ENCODE peak calls at places on chromosomes 3 and 15, in eight cellular contexts. O, E, X, T, A, J, Q and P are unnamed samples.

GRCh38 chr3:183254816-183255730 is 2.0 kb downstream of the B3GNT5 start:
- DNase-seq in A (no peak), O (peak), J (no peak), E (peak), T (no peak), Q (no peak), X (peak), P (peak)

GRCh38 chr3:71050521-71051258 is 532.8 kb downstream of the FOXP1 start:
- DNase-seq in J (no peak), T (no peak), A (no peak), Q (no peak), O (peak), X (peak), E (peak), P (peak)

GRCh38 chr15:93983501-93983900 is 247.9 kb upstream of the MCTP2 start:
- DNase-seq in J (peak), E (no peak), X (no peak), T (no peak), A (no peak), Q (no peak), O (no peak), P (no peak)

GRCh38 chr3:43624619-43625305 is 3.0 kb upstream of the ANO10 start:
- DNase-seq in J (no peak), X (peak), E (no peak), T (no peak), A (no peak), Q (no peak), O (no peak), P (no peak)

GRCh38 chr3:61452536-61452991 is 108.8 kb upstream of the PTPRG start:
- DNase-seq in T (no peak), J (no peak), A (no peak), O (peak), Q (no peak), X (no peak), E (no peak), P (peak)

GRCh38 chr3:183490653-183491052 is 62.2 kb upstream of the MCF2L2 start:
- DNase-seq in E (peak), J (no peak), O (no peak), Q (no peak), X (peak), A (no peak), T (no peak), P (peak)

GRCh38 chr3:53773586-53774368 is 72.4 kb downstream of the CHDH start:
- DNase-seq in E (no peak), Q (no peak), T (no peak), O (peak), X (peak), A (no peak), J (peak), P (peak)

GRCh38 chr3:171458056-171458856 is 1.9 kb downstream of the TNIK start:
- DNase-seq in T (peak), Q (peak), J (no peak), E (no peak), O (no peak), X (no peak), A (peak), P (no peak)

GRCh38 chr15:66236806-66237205 is 16.7 kb downstream of the MEGF11 start:
- DNase-seq in T (no peak), A (no peak), E (no peak), X (no peak), J (no peak), Q (peak), O (no peak), P (no peak)

GRCh38 chr15:97904196-97904572 is 56.3 kb upstream of the ARRDC4 start:
- DNase-seq in X (peak), J (peak), O (peak), E (peak), A (no peak), Q (peak), T (peak), P (peak)

GRCh38 chr3:72004749-72005292 is 219.9 kb upstream of the PROK2 start:
- DNase-seq in O (peak), T (no peak), Q (no peak), E (no peak), J (no peak), X (peak), A (no peak), P (peak)

GRCh38 chr15:61951949-61952348 is 108.3 kb downstream of the VPS13C start:
- DNase-seq in O (peak), E (peak), A (no peak), T (no peak), Q (no peak), X (peak), J (no peak), P (peak)

GRCh38 chr15:100663066-100663465 is 60.7 kb downstream of the ASB7 start:
- DNase-seq in O (peak), A (no peak), X (no peak), Q (no peak), J (no peak), E (no peak), T (no peak), P (no peak)

GRCh38 chr3:129888739-129889138 is 4.8 kb downstream of the TMCC1 start:
- DNase-seq in T (no peak), O (peak), X (peak), J (no peak), A (no peak), Q (no peak), E (peak), P (peak)

GRCh38 chr15:101477851-101478353 is 11.6 kb downstream of the PCSK6 start:
- DNase-seq in O (no peak), T (peak), E (no peak), A (no peak), J (no peak), Q (no peak), X (no peak), P (no peak)

GRCh38 chr15:35696767-35697231 is 150.8 kb upstream of the DPH6 start:
- DNase-seq in A (no peak), X (peak), O (peak), J (no peak), E (peak), Q (no peak), T (no peak), P (peak)

GRCh38 chr15:74725241-74725774 is at the start of gene CYP1A1:
- DNase-seq in T (peak), J (no peak), X (peak), E (no peak), Q (no peak), A (no peak), O (peak), P (no peak)

DNA sequence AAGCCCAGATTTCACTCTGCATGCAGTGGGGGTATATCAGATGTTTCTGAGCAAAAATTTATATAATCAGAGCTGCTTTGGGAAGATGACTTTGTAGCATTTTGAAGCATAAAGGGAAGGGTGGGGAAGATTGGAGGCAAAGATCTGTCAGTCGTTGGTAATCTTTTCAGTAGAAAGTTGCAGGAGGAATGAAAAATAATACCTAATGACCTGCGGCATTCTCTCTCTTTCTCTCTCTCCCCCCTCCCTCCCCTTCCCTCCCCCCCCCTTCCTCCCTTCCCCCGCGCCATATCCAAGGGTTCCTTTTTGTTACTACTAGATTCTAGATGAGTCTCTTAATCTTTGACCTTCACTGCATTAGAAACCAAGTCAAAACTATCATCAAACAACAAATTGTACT is 1.5 kb upstream of the DMXL2 start:
- DNase-seq in T (no peak), J (no peak), X (no peak), A (no peak), O (no peak), Q (no peak), E (no peak), P (no peak)
- H3K4me3 ChIP-seq in T (no peak), J (no peak), X (no peak), A (no peak), O (no peak), Q (peak), E (no peak), P (no peak)

DNA sequence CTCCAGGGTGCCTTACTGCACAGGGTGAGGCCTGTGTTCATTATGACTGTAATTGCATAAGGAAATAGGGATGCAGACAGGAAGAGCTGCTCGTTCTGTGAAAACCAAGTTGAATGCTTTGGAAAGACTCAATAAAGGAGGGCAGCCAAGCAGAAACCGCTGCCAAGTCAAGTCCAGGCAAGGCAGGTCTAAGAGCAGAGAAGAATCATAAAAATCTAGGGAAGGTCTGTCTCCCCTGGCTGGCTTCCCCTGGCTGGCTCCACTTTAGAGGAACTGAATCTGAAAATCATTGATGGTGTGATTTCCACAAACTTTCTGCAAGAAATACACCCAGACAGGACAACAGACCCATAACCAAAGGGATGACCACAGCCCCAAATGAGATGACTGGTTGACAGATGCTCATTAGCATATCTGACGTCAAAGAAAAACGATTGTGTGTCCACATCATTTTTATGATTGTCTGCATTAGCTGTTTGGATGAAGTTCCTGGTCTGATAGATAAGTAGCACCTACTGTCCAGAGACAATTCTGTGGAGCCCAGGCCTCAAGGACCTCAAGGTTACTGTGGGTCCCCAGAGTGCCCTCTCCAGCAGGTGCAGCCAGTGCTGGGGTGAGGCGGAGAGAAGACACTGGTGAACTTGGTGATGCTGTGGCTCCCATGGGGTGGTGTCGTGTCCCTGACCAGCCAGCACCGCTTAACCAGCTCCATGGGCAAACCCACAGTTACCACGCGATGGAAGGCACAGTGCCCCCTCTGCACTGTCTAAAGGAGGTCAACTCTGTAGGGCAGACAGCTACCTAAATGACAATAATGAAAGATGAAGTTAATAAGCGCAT is 127.5 kb downstream of the NSMCE3 start:
- DNase-seq in E (no peak), Q (no peak), O (no peak), J (no peak), X (no peak), T (no peak), A (no peak), P (no peak)
- H3K4me3 ChIP-seq in E (no peak), Q (no peak), O (no peak), J (no peak), X (no peak), T (no peak), A (no peak), P (no peak)

GRCh38 chr3:145182196-145182911 is 978.6 kb downstream of the PLOD2 start:
- DNase-seq in A (no peak), O (peak), X (no peak), T (no peak), E (peak), J (no peak), Q (no peak), P (no peak)
- H3K4me3 ChIP-seq in A (no peak), O (no peak), X (peak), T (peak), E (no peak), J (peak), Q (peak), P (peak)

GRCh38 chr3:170448530-170449110 is 30.0 kb downstream of the CLDN11 start:
- DNase-seq in T (no peak), O (peak), E (no peak), A (no peak), X (peak), J (peak), Q (no peak), P (no peak)
- H3K4me3 ChIP-seq in T (no peak), O (no peak), E (no peak), A (no peak), X (peak), J (no peak), Q (no peak), P (no peak)

DNA sequence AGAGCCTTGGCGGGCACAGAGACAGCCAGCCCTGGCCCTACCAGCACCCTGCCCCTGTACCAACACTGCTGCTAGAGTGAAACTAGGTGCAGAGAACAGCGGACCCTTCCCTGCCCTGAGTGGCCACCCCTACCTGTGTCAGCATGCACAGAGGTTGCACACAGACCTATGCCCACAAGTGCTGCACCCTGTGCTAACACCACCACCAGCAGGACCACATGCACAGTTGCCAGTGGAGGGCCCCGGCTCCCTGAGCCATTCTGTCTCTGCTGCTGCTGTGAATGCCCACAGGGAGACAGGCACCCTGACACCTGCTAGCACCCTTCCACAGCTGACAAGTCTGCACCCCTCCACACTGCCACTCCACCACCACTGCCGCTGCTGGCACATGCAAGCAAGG is 131.8 kb downstream of the NEK11 start:
- DNase-seq in Q (no peak), J (no peak), X (no peak), T (no peak), E (no peak), O (no peak), A (no peak), P (no peak)
- H3K4me3 ChIP-seq in Q (no peak), J (no peak), X (no peak), T (no peak), E (no peak), O (no peak), A (no peak), P (no peak)

GRCh38 chr15:41334293-41335120 is 1.8 kb downstream of the NUSAP1 start:
- DNase-seq in Q (no peak), X (no peak), J (no peak), A (no peak), T (no peak), O (no peak), E (no peak), P (no peak)

GRCh38 chr15:41331833-41332787 is at the start of gene OIP5:
- DNase-seq in E (peak), O (peak), A (peak), T (peak), X (peak), Q (peak), J (peak), P (peak)

GRCh38 chr15:41336549-41336948 is 3.9 kb downstream of the NUSAP1 start:
- DNase-seq in T (no peak), J (no peak), A (no peak), E (no peak), X (no peak), O (no peak), Q (no peak), P (no peak)

GRCh38 chr15:41331281-41331680 is 1.1 kb downstream of the OIP5 start:
- DNase-seq in Q (no peak), E (no peak), A (no peak), J (no peak), O (no peak), X (no peak), T (no peak), P (no peak)

DNA sequence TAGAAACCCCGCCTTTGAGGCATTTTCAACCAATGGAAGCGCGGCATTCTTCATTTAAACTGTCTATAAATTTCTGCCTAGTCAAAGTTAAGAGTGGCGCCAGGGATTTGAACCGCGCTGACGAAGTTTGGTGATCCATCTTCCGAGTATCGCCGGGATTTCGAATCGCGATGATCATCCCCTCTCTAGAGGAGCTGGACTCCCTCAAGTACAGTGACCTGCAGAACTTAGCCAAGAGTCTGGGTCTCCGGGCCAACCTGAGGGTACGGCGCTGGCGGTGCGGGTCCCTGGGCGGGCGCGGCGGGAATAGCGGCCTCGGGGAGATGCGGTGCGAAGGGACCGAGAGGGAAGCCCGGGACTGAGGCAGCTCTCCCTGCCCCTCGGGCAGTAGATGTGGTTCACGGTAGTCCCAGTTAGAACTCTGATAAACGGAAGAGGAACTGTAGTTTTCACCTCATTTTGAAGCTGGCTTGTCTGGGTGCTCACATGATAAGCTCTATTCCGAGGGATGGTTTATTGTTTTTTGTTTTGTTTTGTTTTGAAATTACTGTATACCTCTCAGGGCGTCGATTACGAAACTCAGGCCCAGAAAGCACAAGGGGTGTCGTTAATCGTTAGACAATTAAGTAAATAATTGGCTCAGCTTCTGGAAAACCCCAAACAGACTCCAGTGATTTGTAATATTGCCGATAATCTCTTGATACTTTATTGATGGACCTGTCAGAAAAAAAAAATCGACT is at the start of gene NUSAP1:
- DNase-seq in X (peak), Q (peak), O (no peak), T (no peak), A (no peak), J (no peak), E (no peak), P (no peak)
- H3K4me3 ChIP-seq in X (peak), Q (peak), O (peak), T (peak), A (peak), J (peak), E (peak), P (peak)

GRCh38 chr15:78944202-78944625 is 632 bp downstream of the CTSH start:
- DNase-seq in J (no peak), A (no peak), E (no peak), O (no peak), X (no peak), T (no peak), Q (peak), P (no peak)

GRCh38 chr15:78942741-78943140 is 2.1 kb downstream of the CTSH start:
- DNase-seq in A (no peak), J (no peak), Q (no peak), E (no peak), T (no peak), O (no peak), X (no peak), P (no peak)

GRCh38 chr15:78946493-78946892 is 1.6 kb upstream of the CTSH start:
- DNase-seq in A (no peak), E (no peak), X (no peak), T (no peak), J (no peak), O (no peak), Q (peak), P (no peak)

GRCh38 chr15:78944669-78945407 is at the start of gene CTSH:
- DNase-seq in X (peak), Q (peak), A (peak), J (peak), T (peak), O (peak), E (no peak), P (peak)

DNA sequence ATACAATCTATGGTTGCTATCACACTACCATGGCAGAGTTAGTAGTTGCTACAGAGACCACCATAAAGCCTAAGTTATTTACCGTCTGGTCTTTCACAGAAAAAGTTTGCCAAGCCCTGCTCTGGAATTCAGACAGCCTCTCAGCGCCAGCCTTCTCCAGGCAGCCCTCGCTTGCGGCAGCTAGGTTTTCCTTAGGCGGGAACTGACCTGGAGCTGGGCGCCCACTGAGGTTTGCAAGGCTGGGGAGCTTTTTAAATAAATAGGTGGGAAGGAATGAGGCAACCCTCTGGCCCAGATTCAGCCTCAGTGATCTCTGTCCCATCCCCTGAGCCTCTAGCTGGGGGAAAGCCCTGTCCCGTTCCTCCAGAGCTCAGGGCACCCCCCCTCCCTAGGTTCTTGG is 1.2 kb downstream of the CTSH start:
- DNase-seq in E (no peak), Q (peak), O (no peak), T (no peak), J (no peak), X (no peak), A (no peak), P (no peak)
- H3K4me3 ChIP-seq in E (no peak), Q (peak), O (no peak), T (peak), J (no peak), X (no peak), A (peak), P (no peak)

GRCh38 chr15:41501961-41502786 is 8.5 kb downstream of the ITPKA start:
- DNase-seq in T (no peak), A (no peak), Q (peak), X (peak), E (no peak), J (no peak), O (peak), P (no peak)
- H3K4me3 ChIP-seq in T (peak), A (peak), Q (peak), X (no peak), E (no peak), J (no peak), O (no peak), P (no peak)

GRCh38 chr3:2099779-2100191 is 1.1 kb downstream of the CNTN4 start:
- DNase-seq in T (no peak), J (no peak), X (no peak), E (no peak), A (no peak), O (no peak), Q (no peak), P (no peak)
- H3K4me3 ChIP-seq in T (peak), J (peak), X (no peak), E (no peak), A (no peak), O (no peak), Q (peak), P (no peak)